ENCODE peak calls at places on chromosomes 12 and 14, in nine cellular contexts. L is PC-9, Q is endodermal cell, A is hepatocyte, U is right atrium auricular region, C is body of pancreas, Y is H9, D is cardiac muscle cell, X is A549. H is an unnamed sample.

GRCh38 chr14:95289323-95290010 is 30.2 kb downstream of the CLMN start:
- DNase-seq in Y (peak), U (no peak), C (no peak), L (no peak), D (no peak), X (no peak), Q (no peak), A (no peak), H (no peak)

GRCh38 chr12:50425859-50426258 is 25.2 kb downstream of the LARP4 start:
- DNase-seq in X (no peak), Q (peak), U (no peak), C (no peak), Y (peak), D (no peak), A (no peak), L (no peak), H (no peak)

GRCh38 chr12:74539765-74540526 is 2.3 kb downstream of the ATXN7L3B start:
- DNase-seq in D (peak), A (no peak), X (no peak), Y (no peak), Q (peak), U (no peak), C (no peak), L (no peak), H (no peak)

GRCh38 chr12:105330938-105331804 is 680 bp downstream of the C12orf75 start:
- DNase-seq in C (peak), A (peak), U (no peak), Y (no peak), X (peak), L (no peak), Q (peak), D (no peak), H (peak)

GRCh38 chr12:124356221-124356620 is 61.3 kb downstream of the RFLNA start:
- DNase-seq in Y (no peak), L (no peak), D (no peak), C (no peak), A (no peak), X (no peak), U (no peak), Q (no peak), H (no peak)

GRCh38 chr12:101570022-101570421 is 24.7 kb upstream of the MYBPC1 start:
- DNase-seq in A (peak), Y (no peak), X (peak), L (no peak), C (peak), Q (no peak), U (no peak), D (peak), H (peak)

GRCh38 chr12:6084261-6084968 is 40.1 kb downstream of the VWF start:
- DNase-seq in Y (peak), C (no peak), U (no peak), Q (peak), D (peak), L (peak), X (peak), A (peak), H (peak)

GRCh38 chr12:72289633-72290032 is 17.5 kb downstream of the TRHDE start:
- DNase-seq in C (no peak), D (no peak), X (no peak), U (no peak), Y (no peak), A (no peak), Q (no peak), L (no peak), H (no peak)

GRCh38 chr14:61704554-61704953 is 9.2 kb downstream of the HIF1A start:
- DNase-seq in Y (no peak), C (no peak), L (no peak), Q (no peak), X (no peak), A (no peak), D (peak), U (no peak), H (no peak)

GRCh38 chr14:39316844-39317553 is 83.3 kb downstream of the MIA2 start:
- DNase-seq in U (no peak), C (no peak), Y (no peak), Q (no peak), X (no peak), D (no peak), L (no peak), A (no peak), H (no peak)

GRCh38 chr14:91261115-91261514 is 16.6 kb upstream of the GPR68 start:
- DNase-seq in Y (no peak), Q (no peak), C (no peak), U (no peak), X (no peak), D (no peak), A (no peak), L (no peak), H (no peak)

GRCh38 chr12:59834659-59835474 is 239.0 kb downstream of the SLC16A7 start:
- DNase-seq in Y (no peak), L (no peak), C (no peak), X (peak), U (no peak), D (peak), A (peak), Q (no peak), H (no peak)

GRCh38 chr12:26319511-26319910 is 124.1 kb downstream of the SSPN start:
- DNase-seq in C (peak), X (no peak), A (peak), D (peak), L (peak), Q (no peak), Y (no peak), U (peak), H (peak)

GRCh38 chr12:122059203-122059960 is 19.2 kb upstream of the MLXIP start:
- DNase-seq in C (no peak), D (no peak), X (no peak), Y (no peak), U (no peak), L (no peak), Q (no peak), A (no peak), H (no peak)

GRCh38 chr14:67491741-67492504 is 3.4 kb upstream of the TMEM229B start:
- DNase-seq in Y (no peak), X (no peak), A (no peak), U (no peak), L (no peak), Q (peak), D (no peak), C (peak), H (no peak)

GRCh38 chr12:55407866-55408265 is 7.5 kb downstream of the OR6C65 start:
- DNase-seq in X (no peak), A (no peak), Q (no peak), U (no peak), L (no peak), Y (no peak), D (no peak), C (no peak), H (no peak)

GRCh38 chr12:95322335-95322734 is 104.7 kb downstream of the VEZT start:
- DNase-seq in A (no peak), Y (no peak), U (no peak), D (no peak), Q (no peak), X (no peak), L (no peak), C (no peak), H (no peak)

GRCh38 chr12:113130457-113131135 is 5.0 kb downstream of the RASAL1 start:
- DNase-seq in X (peak), L (peak), Y (peak), A (no peak), D (no peak), Q (peak), U (no peak), C (peak), H (no peak)

GRCh38 chr14:103576371-103577024 is 13.7 kb downstream of the COA8 start:
- DNase-seq in D (peak), U (peak), X (peak), C (peak), Y (peak), L (peak), Q (peak), A (peak), H (peak)

GRCh38 chr12:14910090-14910915 is 24.6 kb upstream of the MGP start:
- DNase-seq in C (no peak), L (peak), Y (no peak), Q (no peak), U (no peak), D (peak), X (no peak), A (no peak), H (peak)

GRCh38 chr14:101889898-101890297 is 74.5 kb upstream of the DYNC1H1 start:
- DNase-seq in U (no peak), C (peak), D (peak), A (no peak), Y (no peak), X (peak), L (no peak), Q (peak), H (no peak)

GRCh38 chr12:68225576-68226476 is at the start of gene IL26:
- DNase-seq in Q (no peak), L (no peak), D (no peak), C (no peak), X (no peak), Y (no peak), U (no peak), A (no peak), H (no peak)

GRCh38 chr12:104090685-104091084 is 26.4 kb downstream of the HCFC2 start:
- DNase-seq in A (no peak), C (no peak), Y (no peak), X (no peak), D (no peak), Q (no peak), L (no peak), U (no peak), H (no peak)

GRCh38 chr12:92927055-92927435 is 2.0 kb downstream of the EEA1 start:
- DNase-seq in Q (peak), A (peak), L (no peak), X (peak), Y (no peak), C (no peak), D (peak), U (no peak), H (no peak)

GRCh38 chr12:123849517-123849916 is 87.4 kb downstream of the DNAH10 start:
- DNase-seq in D (no peak), C (no peak), A (no peak), L (no peak), Q (peak), U (no peak), Y (no peak), X (no peak), H (no peak)

GRCh38 chr12:32298917-32299316 is 100.4 kb upstream of the FGD4 start:
- DNase-seq in L (no peak), Q (no peak), Y (no peak), D (no peak), C (no peak), U (no peak), A (no peak), X (no peak), H (no peak)

GRCh38 chr12:119334459-119335170 is at the start of gene CCDC60:
- DNase-seq in L (no peak), C (no peak), X (no peak), U (no peak), Y (peak), D (no peak), Q (peak), A (peak), H (peak)

GRCh38 chr14:69101331-69101826 is 51.5 kb downstream of the DCAF5 start:
- DNase-seq in Q (no peak), Y (no peak), C (no peak), X (peak), U (no peak), A (peak), L (no peak), D (peak), H (peak)

GRCh38 chr14:45811155-45811554 is 558.2 kb upstream of the MIS18BP1 start:
- DNase-seq in C (no peak), D (no peak), U (no peak), Q (no peak), X (no peak), A (no peak), Y (no peak), L (no peak), H (no peak)

GRCh38 chr14:69056389-69056788 is 77.3 kb upstream of the ACTN1 start:
- DNase-seq in D (no peak), C (no peak), U (no peak), Q (peak), L (no peak), A (peak), Y (peak), X (no peak), H (peak)

GRCh38 chr12:131112690-131113290 is 159.1 kb downstream of the ADGRD1 start:
- DNase-seq in D (no peak), Y (no peak), L (no peak), Q (no peak), A (peak), C (no peak), U (no peak), X (no peak), H (peak)

GRCh38 chr12:131113562-131113961 is 159.9 kb downstream of the ADGRD1 start:
- DNase-seq in Y (no peak), C (no peak), A (no peak), X (no peak), L (no peak), Q (no peak), U (no peak), D (no peak), H (no peak)

GRCh38 chr12:131114942-131115584 is 161.4 kb downstream of the ADGRD1 start:
- DNase-seq in A (no peak), Y (no peak), U (no peak), D (peak), L (no peak), C (no peak), Q (no peak), X (no peak), H (no peak)

GRCh38 chr12:131115766-131116165 is 162.1 kb downstream of the ADGRD1 start:
- DNase-seq in C (no peak), X (no peak), Q (no peak), Y (no peak), U (no peak), A (no peak), D (no peak), L (no peak), H (no peak)

DNA sequence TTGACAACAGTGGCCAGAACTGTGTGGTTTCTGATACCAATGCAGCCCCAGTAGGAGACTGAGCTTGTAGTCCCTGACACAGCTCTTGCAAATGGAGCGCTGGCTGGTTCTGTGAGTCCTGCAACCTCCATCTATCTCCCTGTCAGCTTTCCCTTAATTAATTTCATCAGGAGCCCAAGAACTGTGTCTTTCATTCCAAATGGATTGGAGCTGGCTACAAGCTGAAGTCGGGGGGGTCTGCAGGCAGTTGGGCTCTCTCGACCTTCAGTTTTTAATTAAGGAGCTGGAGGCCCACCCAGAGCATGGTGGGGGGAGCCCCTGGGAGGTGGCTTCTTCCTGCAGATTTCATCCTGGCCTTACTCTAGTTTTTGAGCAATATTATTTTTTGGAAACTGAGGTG is 160.6 kb downstream of the ADGRD1 start:
- DNase-seq in Y (no peak), L (no peak), Q (no peak), A (no peak), D (no peak), X (no peak), C (no peak), U (no peak), H (no peak)
- H3K27ac ChIP-seq in Y (no peak), L (no peak), Q (no peak), A (no peak), D (no peak), X (no peak), C (no peak), U (no peak), H (no peak)

DNA sequence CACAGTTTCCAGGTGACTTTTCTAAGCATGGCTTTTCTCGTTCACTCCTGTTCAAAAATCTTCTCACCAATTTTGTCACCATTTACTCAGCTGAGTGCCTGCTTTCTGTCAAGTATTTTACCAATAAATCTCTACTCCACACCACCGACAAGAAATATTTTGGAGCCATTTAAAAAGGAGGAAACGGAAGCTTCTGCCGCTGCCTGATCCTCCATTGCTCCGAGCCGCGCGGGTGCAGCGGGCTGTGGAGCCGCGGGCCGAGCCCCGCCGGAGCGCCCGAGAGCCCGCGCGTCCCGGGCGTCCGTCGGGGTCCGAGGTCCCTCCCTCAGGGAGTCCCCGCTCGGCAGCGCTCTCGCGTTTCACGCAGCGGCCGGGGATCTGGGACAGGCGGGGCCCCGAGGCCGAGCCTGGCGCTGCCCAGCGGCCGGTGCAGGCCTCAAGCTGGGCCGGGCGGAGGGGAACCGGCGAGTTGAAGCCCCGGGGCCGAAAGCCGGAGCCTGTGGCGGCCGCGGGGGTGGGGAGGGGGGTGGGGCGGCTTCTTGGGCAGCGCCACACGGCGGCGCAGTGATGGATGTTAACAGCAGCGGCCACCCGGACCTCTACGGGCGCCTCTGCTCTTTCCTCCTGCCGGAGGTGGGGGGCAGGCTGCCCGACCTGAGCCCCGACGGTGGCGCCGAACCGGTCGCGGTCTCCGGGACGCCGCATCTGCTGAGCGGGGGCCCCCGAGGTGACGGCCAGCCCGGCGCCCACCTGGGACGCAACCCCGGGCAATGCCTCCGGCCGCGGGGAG is 1.1 kb upstream of the HEBP1 start:
- DNase-seq in C (peak), A (peak), X (peak), Y (peak), L (peak), D (peak), Q (peak), U (no peak), H (peak)
- TF ChIP-seq CTCF in C (peak), A (peak), X (peak), Y (peak), L (peak), D (peak), Q (peak), U (peak), H (peak)

DNA sequence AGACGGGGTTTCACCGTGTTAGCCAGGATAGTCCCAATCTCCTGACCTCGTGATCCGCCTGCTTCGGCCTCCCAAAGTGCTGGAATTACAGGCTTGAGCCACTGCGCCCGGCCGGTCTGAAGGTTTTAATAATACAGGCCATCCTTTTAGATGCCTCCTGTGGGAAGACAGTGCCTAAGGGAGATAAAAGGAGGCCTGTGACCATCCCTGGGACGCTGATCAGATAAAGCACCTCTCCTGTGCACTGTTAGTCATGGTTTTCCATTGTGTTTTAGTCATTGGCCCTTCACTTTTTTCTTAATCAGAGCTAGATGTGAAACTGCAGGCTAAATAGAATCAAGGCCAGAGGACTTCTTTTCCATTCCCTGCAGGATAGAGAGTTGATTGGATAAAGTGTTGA is 7.6 kb upstream of the ACADS start:
- DNase-seq in C (no peak), L (no peak), U (no peak), Y (no peak), D (no peak), X (no peak), A (no peak), Q (no peak), H (no peak)
- H3K27ac ChIP-seq in C (no peak), L (no peak), U (no peak), Y (no peak), D (no peak), X (no peak), A (peak), Q (no peak), H (no peak)

DNA sequence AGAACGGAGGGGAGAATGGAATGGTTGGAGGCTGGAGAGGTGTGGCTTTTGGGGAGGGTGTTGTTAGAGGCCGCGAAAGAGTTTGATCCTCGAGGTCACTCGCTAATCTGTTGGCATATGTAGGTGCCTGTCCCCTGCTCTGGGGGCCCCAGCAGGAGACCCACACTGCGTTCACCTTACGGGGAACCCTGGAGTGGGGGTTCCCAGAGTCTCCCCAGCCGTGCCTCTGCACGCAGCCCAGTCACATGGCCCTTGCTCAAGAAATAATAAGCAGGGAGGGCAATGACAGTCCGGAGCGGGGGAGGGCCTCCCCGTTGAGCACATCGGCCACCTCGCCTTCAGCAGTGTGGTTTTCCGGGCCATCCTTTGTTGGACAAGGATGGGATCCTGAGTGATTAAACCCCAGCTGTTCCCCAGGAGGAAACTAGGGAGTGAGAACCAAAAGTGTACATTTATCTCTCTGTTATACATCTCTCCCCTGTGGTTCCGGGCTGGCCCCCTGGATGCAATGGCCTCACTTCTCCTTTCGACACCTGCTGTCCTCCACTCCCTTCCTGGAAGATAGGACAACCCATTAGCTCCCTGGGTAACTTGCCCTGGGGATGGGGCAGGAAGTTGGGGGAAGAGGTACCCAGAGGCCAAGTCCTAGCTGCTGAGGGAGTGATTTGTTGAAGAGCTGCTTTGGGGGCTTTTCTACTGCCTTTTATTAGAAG is 1.3 kb downstream of the PLEKHG3 start:
- DNase-seq in A (peak), D (no peak), Y (no peak), L (no peak), U (no peak), Q (peak), C (peak), X (no peak), H (no peak)
- TF ChIP-seq CTCF in A (no peak), D (no peak), Y (no peak), L (no peak), U (no peak), Q (no peak), C (no peak), X (no peak), H (no peak)

GRCh38 chr14:74018029-74018703 is 922 bp downstream of the ENTPD5 start:
- DNase-seq in X (no peak), Q (no peak), Y (no peak), C (no peak), U (no peak), A (no peak), L (no peak), D (peak), H (peak)
- H3K27ac ChIP-seq in X (peak), Q (no peak), Y (no peak), C (peak), U (peak), A (peak), L (peak), D (peak), H (peak)

H was measured in RWPE1.